ENCODE peak calls at places on chromosomes 16 and 17, in seven cellular contexts. D, T, E, V, Q, H and U are unnamed samples.

GRCh38 chr16:77777745-77778144 is 10.6 kb upstream of the VAT1L start:
- DNase-seq in D (no peak), T (no peak), E (no peak), V (no peak), Q (no peak), H (no peak), U (no peak)

GRCh38 chr16:17368511-17368910 is 102.2 kb downstream of the XYLT1 start:
- DNase-seq in D (no peak), T (no peak), E (no peak), V (no peak), Q (no peak), H (no peak), U (no peak)

GRCh38 chr17:67364847-67365761 is 1.3 kb downstream of the PSMD12 start:
- DNase-seq in D (no peak), T (no peak), E (no peak), V (no peak), Q (no peak), H (no peak), U (no peak)

GRCh38 chr16:71354156-71354555 is 4.4 kb upstream of the CALB2 start:
- DNase-seq in D (no peak), T (no peak), E (no peak), V (no peak), Q (no peak), H (no peak), U (no peak)

GRCh38 chr16:23962001-23962400 is 126.2 kb downstream of the PRKCB start:
- DNase-seq in D (no peak), T (no peak), E (no peak), V (no peak), Q (no peak), H (no peak), U (no peak)

GRCh38 chr17:78974635-78975591 is 4.8 kb downstream of the LGALS3BP start:
- DNase-seq in D (peak), T (peak), E (peak), V (no peak), Q (peak), H (peak), U (peak)

GRCh38 chr16:11972128-11972527 is 4.4 kb upstream of the SNX29 start:
- DNase-seq in D (peak), T (no peak), E (peak), V (no peak), Q (no peak), H (no peak), U (no peak)

GRCh38 chr17:45227101-45227591 is 5.5 kb downstream of the FMNL1 start:
- DNase-seq in D (no peak), T (no peak), E (no peak), V (no peak), Q (no peak), H (no peak), U (no peak)

GRCh38 chr17:16255481-16255901 is 38.5 kb downstream of the PIGL start:
- DNase-seq in D (peak), T (no peak), E (no peak), V (no peak), Q (peak), H (peak), U (no peak)

GRCh38 chr17:41322264-41322902 is 6.9 kb upstream of the KRTAP17-1 start:
- DNase-seq in D (peak), T (peak), E (peak), V (peak), Q (no peak), H (peak), U (peak)

GRCh38 chr16:85052536-85052935 is 24.9 kb downstream of the KIAA0513 start:
- DNase-seq in D (no peak), T (no peak), E (no peak), V (no peak), Q (no peak), H (no peak), U (peak)

GRCh38 chr17:62186841-62187240 is 121.8 kb upstream of the MED13 start:
- DNase-seq in D (no peak), T (no peak), E (no peak), V (no peak), Q (no peak), H (no peak), U (no peak)

GRCh38 chr16:46895399-46896313 is 11.5 kb downstream of the GPT2 start:
- DNase-seq in D (peak), T (no peak), E (no peak), V (no peak), Q (no peak), H (no peak), U (no peak)

GRCh38 chr17:77019955-77020379 is 120.8 kb upstream of the SEC14L1 start:
- DNase-seq in D (peak), T (no peak), E (no peak), V (no peak), Q (no peak), H (no peak), U (peak)

GRCh38 chr17:83173997-83174858 is 94.8 kb downstream of the METRNL start:
- DNase-seq in D (peak), T (no peak), E (peak), V (no peak), Q (no peak), H (peak), U (no peak)

GRCh38 chr16:87062569-87063442 is 254.4 kb downstream of the C16orf95 start:
- DNase-seq in D (peak), T (peak), E (peak), V (no peak), Q (peak), H (peak), U (peak)

GRCh38 chr17:40912506-40913220 is 24.8 kb downstream of the KRT23 start:
- DNase-seq in D (no peak), T (no peak), E (no peak), V (no peak), Q (no peak), H (no peak), U (no peak)

GRCh38 chr16:73196670-73197069 is 148.7 kb upstream of the ZFHX3 start:
- DNase-seq in D (peak), T (peak), E (peak), V (no peak), Q (peak), H (peak), U (peak)

GRCh38 chr17:57999496-58000017 is 7.5 kb downstream of the SRSF1 start:
- DNase-seq in D (no peak), T (peak), E (peak), V (no peak), Q (no peak), H (peak), U (peak)

GRCh38 chr16:57781741-57782606 is 20.3 kb downstream of the KIFC3 start:
- DNase-seq in D (no peak), T (no peak), E (no peak), V (no peak), Q (no peak), H (peak), U (peak)

GRCh38 chr17:44155488-44155887 is 13.8 kb downstream of the HROB start:
- DNase-seq in D (peak), T (no peak), E (no peak), V (no peak), Q (no peak), H (no peak), U (no peak)

GRCh38 chr16:62135903-62136302 is 99.7 kb upstream of the CDH8 start:
- DNase-seq in D (no peak), T (no peak), E (no peak), V (peak), Q (no peak), H (peak), U (peak)

GRCh38 chr17:77863814-77864161 is 94.7 kb upstream of the TNRC6C start:
- DNase-seq in D (peak), T (no peak), E (no peak), V (no peak), Q (no peak), H (peak), U (no peak)

GRCh38 chr16:11570258-11570657 is 16.5 kb downstream of the LITAF start:
- DNase-seq in D (no peak), T (no peak), E (no peak), V (no peak), Q (no peak), H (no peak), U (no peak)

GRCh38 chr17:62805234-62805633 is 2.9 kb downstream of the MARCHF10 start:
- DNase-seq in D (no peak), T (no peak), E (peak), V (no peak), Q (no peak), H (no peak), U (no peak)

GRCh38 chr16:2791174-2791573 is 3.8 kb upstream of the PRSS33 start:
- DNase-seq in D (peak), T (no peak), E (no peak), V (no peak), Q (no peak), H (no peak), U (no peak)

GRCh38 chr17:65170839-65171238 is 33.7 kb downstream of the RGS9 start:
- DNase-seq in D (no peak), T (no peak), E (peak), V (no peak), Q (no peak), H (no peak), U (peak)

GRCh38 chr17:15485045-15485444 is 17.6 kb upstream of the CDRT4 start:
- DNase-seq in D (no peak), T (no peak), E (no peak), V (no peak), Q (no peak), H (no peak), U (no peak)

GRCh38 chr16:81550412-81550768 is 105.8 kb downstream of the CMIP start:
- DNase-seq in D (no peak), T (no peak), E (no peak), V (no peak), Q (no peak), H (no peak), U (no peak)

GRCh38 chr17:73342549-73343167 is 30.9 kb upstream of the CDC42EP4 start:
- DNase-seq in D (no peak), T (no peak), E (peak), V (peak), Q (no peak), H (peak), U (peak)

GRCh38 chr17:74870512-74870911 is 2.3 kb downstream of the FDXR start:
- DNase-seq in D (no peak), T (no peak), E (no peak), V (no peak), Q (no peak), H (peak), U (peak)